ENCODE peak calls at places on chromosomes 6 and 20, in five cellular contexts. M, Y, F, Q and N are unnamed samples.
A peak's percentile ranks its signal among the peaks of the same experiment; 100 is the strongest.

GRCh38 chr20:49340161-49340966 is 62.5 kb upstream of the ZNFX1 start:
- DNase-seq in M (no peak), Y (no peak), F (no peak), Q (no peak), N (no peak)

GRCh38 chr20:59948828-59949720 is 8.9 kb downstream of the FAM217B start:
- DNase-seq in M (peak; percentile 62), Y (no peak), F (no peak), Q (peak; percentile 18), N (peak; percentile 48)

GRCh38 chr6:97440590-97441176 is 157.7 kb upstream of the MMS22L start:
- DNase-seq in M (peak; percentile 75), Y (no peak), F (no peak), Q (peak; percentile 44), N (peak; percentile 8)

GRCh38 chr20:33732166-33732970 is 572 bp downstream of the ZNF341 start:
- DNase-seq in M (no peak), Y (no peak), F (peak; percentile 84), Q (peak; percentile 98), N (peak; percentile 97)

GRCh38 chr6:3820563-3820962 is 28.6 kb upstream of the FAM50B start:
- DNase-seq in M (peak; percentile 19), Y (no peak), F (no peak), Q (no peak), N (no peak)

GRCh38 chr6:144922120-144922722 is 637.1 kb downstream of the UTRN start:
- DNase-seq in M (no peak), Y (no peak), F (no peak), Q (no peak), N (no peak)

GRCh38 chr20:33811763-33812672 is 870 bp downstream of the CHMP4B start:
- DNase-seq in M (peak; percentile 39), Y (no peak), F (no peak), Q (peak; percentile 18), N (peak; percentile 70)

GRCh38 chr6:104954091-104954797 is 2.7 kb upstream of the LIN28B start:
- DNase-seq in M (peak; percentile 49), Y (no peak), F (no peak), Q (no peak), N (no peak)

GRCh38 chr6:33860706-33861474 is 57.1 kb upstream of the MLN start:
- DNase-seq in M (no peak), Y (no peak), F (peak; percentile 15), Q (no peak), N (no peak)

GRCh38 chr6:18293192-18293904 is 29.0 kb upstream of the DEK start:
- DNase-seq in M (no peak), Y (no peak), F (no peak), Q (no peak), N (no peak)

GRCh38 chr20:1626528-1627192 is 6.9 kb upstream of the SIRPB1 start:
- DNase-seq in M (no peak), Y (no peak), F (no peak), Q (no peak), N (no peak)

GRCh38 chr20:50276119-50277063 is 85.8 kb downstream of the CEBPB start:
- DNase-seq in M (no peak), Y (no peak), F (no peak), Q (no peak), N (no peak)

GRCh38 chr6:13522639-13523038 is 35.2 kb upstream of the GFOD1 start:
- DNase-seq in M (no peak), Y (no peak), F (no peak), Q (no peak), N (no peak)

GRCh38 chr6:36839819-36840379 is 655 bp upstream of the CPNE5 start:
- DNase-seq in M (peak; percentile 77), Y (peak; percentile 19), F (peak; percentile 19), Q (peak; percentile 55), N (peak; percentile 67)

GRCh38 chr6:20873425-20874190 is 339.4 kb downstream of the CDKAL1 start:
- DNase-seq in M (peak; percentile 60), Y (no peak), F (no peak), Q (no peak), N (peak; percentile 58)

GRCh38 chr6:17093692-17094091 is 8.2 kb upstream of the STMND1 start:
- DNase-seq in M (peak; percentile 56), Y (no peak), F (no peak), Q (no peak), N (peak; percentile 30)